ENCODE peak calls at places on chromosomes 1 and 21, in ten cellular contexts. J is Kasumi-1, S is psoas muscle, T is DMS153, I is T follicular helper cell, K is osteoblast, P is amniotic stem cell, D is nephron progenitor cell, O is HCT116, Z is upper lobe of right lung. Q is an unnamed sample.
A peak's percentile ranks its signal among the peaks of the same experiment; 100 is the strongest.

GRCh38 chr1:29962831-29963247 is 726.5 kb downstream of the PTPRU start:
- DNase-seq in K (no peak), Z (no peak), O (peak; percentile 54), T (no peak), P (no peak), S (no peak), J (peak; percentile 31), I (no peak), D (no peak), Q (no peak)

GRCh38 chr1:202227273-202227672 is 33.7 kb downstream of the LGR6 start:
- DNase-seq in K (no peak), T (no peak), I (no peak), O (no peak), D (no peak), J (no peak), P (no peak), Z (no peak), S (no peak), Q (no peak)

GRCh38 chr21:32572574-32573420 is 12.5 kb downstream of the TCP10L start:
- DNase-seq in D (no peak), S (no peak), J (no peak), P (no peak), Z (no peak), K (no peak), T (peak; percentile 90), I (no peak), O (no peak), Q (no peak)

GRCh38 chr1:17239420-17239819 is 9.5 kb upstream of the PADI3 start:
- DNase-seq in J (peak; percentile 95), I (no peak), P (peak; percentile 67), T (peak; percentile 58), O (peak; percentile 98), Z (no peak), D (peak; percentile 83), S (peak; percentile 33), K (peak; percentile 97), Q (peak; percentile 79)

GRCh38 chr1:10832703-10833102 is 36.3 kb upstream of the CASZ1 start:
- DNase-seq in S (no peak), I (no peak), D (no peak), J (no peak), T (peak; percentile 73), P (no peak), Z (no peak), O (no peak), K (peak; percentile 42), Q (no peak)

GRCh38 chr1:81920245-81920740 is 119.6 kb downstream of the ADGRL2 start:
- DNase-seq in K (peak; percentile 53), J (no peak), I (no peak), T (no peak), Z (no peak), S (peak; percentile 56), P (peak; percentile 24), O (no peak), D (peak; percentile 39), Q (peak; percentile 7)

GRCh38 chr1:70319750-70320149 is 34.8 kb downstream of the ANKRD13C start:
- DNase-seq in O (peak; percentile 49), I (no peak), D (no peak), S (no peak), P (peak; percentile 20), T (no peak), Z (no peak), K (no peak), J (no peak), Q (peak; percentile 25)

GRCh38 chr1:228804640-228805413 is 69.5 kb downstream of the RHOU start:
- DNase-seq in D (no peak), S (no peak), T (peak; percentile 72), Z (no peak), J (no peak), K (no peak), O (no peak), P (no peak), I (no peak), Q (no peak)

GRCh38 chr1:182101415-182102041 is 40.0 kb upstream of the ZNF648 start:
- DNase-seq in T (no peak), I (no peak), D (peak; percentile 20), S (no peak), Z (no peak), P (no peak), J (no peak), K (no peak), O (peak; percentile 42), Q (no peak)

GRCh38 chr1:177809844-177810243 is 160.0 kb downstream of the SEC16B start:
- DNase-seq in T (peak; percentile 29), D (no peak), P (no peak), K (no peak), O (no peak), Z (no peak), I (no peak), J (no peak), S (no peak), Q (no peak)

GRCh38 chr1:17831619-17832018 is 76.5 kb downstream of the ACTL8 start:
- DNase-seq in Z (no peak), O (no peak), S (no peak), J (peak; percentile 39), I (no peak), P (no peak), K (peak; percentile 94), T (no peak), D (peak; percentile 86), Q (peak; percentile 28)

GRCh38 chr1:7425771-7426170 is 345.3 kb upstream of the VAMP3 start:
- DNase-seq in T (no peak), J (no peak), O (no peak), I (no peak), S (peak; percentile 41), Z (no peak), D (no peak), P (no peak), K (no peak), Q (no peak)

GRCh38 chr1:114718661-114719423 is 2.3 kb upstream of the NRAS start:
- DNase-seq in J (no peak), K (peak; percentile 62), T (no peak), Z (no peak), I (no peak), P (peak; percentile 1), S (no peak), D (no peak), O (no peak), Q (no peak)

GRCh38 chr21:17819878-17820232 is 699 bp upstream of the C21orf91 start:
- DNase-seq in T (peak; percentile 38), D (no peak), S (no peak), J (peak; percentile 88), Z (no peak), O (no peak), K (no peak), P (no peak), I (no peak), Q (peak; percentile 18)

GRCh38 chr1:199029401-199029800 is 390.6 kb downstream of the PTPRC start:
- DNase-seq in P (no peak), T (no peak), S (no peak), Z (no peak), D (no peak), I (no peak), K (no peak), O (no peak), J (no peak), Q (no peak)

GRCh38 chr1:223700388-223700918 is 11.9 kb upstream of the CAPN2 start:
- DNase-seq in S (no peak), P (no peak), O (peak; percentile 38), J (no peak), K (peak; percentile 8), D (no peak), I (no peak), T (no peak), Z (no peak), Q (no peak)

GRCh38 chr1:43822040-43822439 is 111.6 kb upstream of the ARTN start:
- DNase-seq in P (peak; percentile 74), I (no peak), T (no peak), J (no peak), Z (no peak), K (peak; percentile 82), S (no peak), O (peak; percentile 90), D (no peak), Q (peak; percentile 80)

GRCh38 chr1:38925381-38925780 is 16.2 kb downstream of the RHBDL2 start:
- DNase-seq in Z (no peak), P (no peak), I (no peak), O (no peak), J (no peak), S (no peak), D (no peak), T (no peak), K (no peak), Q (no peak)

GRCh38 chr1:178684542-178685000 is 40.5 kb upstream of the RALGPS2 start:
- DNase-seq in O (peak; percentile 65), I (no peak), S (no peak), Z (no peak), D (no peak), T (no peak), P (peak; percentile 79), J (no peak), K (peak; percentile 79), Q (peak; percentile 76)

GRCh38 chr1:27418326-27418761 is 25.9 kb downstream of the GPR3 start:
- DNase-seq in J (no peak), S (peak; percentile 86), T (no peak), Z (no peak), K (peak; percentile 94), I (no peak), P (peak; percentile 35), O (no peak), D (no peak), Q (no peak)

GRCh38 chr1:225777058-225777582 is 506 bp upstream of the SRP9 start:
- DNase-seq in I (no peak), T (no peak), O (no peak), P (no peak), Z (no peak), J (peak; percentile 72), K (no peak), D (no peak), S (no peak), Q (no peak)

GRCh38 chr1:29283804-29284195 is 47.5 kb downstream of the PTPRU start:
- DNase-seq in T (no peak), J (no peak), Z (no peak), P (no peak), D (no peak), K (peak; percentile 78), I (no peak), O (no peak), S (no peak), Q (no peak)

Q was measured in HTR-8/SVneo.